ENCODE peak calls at places on chromosomes 2 and 18, in seven cellular contexts. P, E, B, Y, K, V and H are unnamed samples.

GRCh38 chr2:2847131-2847740 is 516.2 kb upstream of the MYT1L start:
- DNase-seq in Y (no peak), E (no peak), V (no peak), P (no peak), K (no peak), B (no peak), H (no peak)

GRCh38 chr18:23283933-23284430 is 148.7 kb downstream of the CABLES1 start:
- DNase-seq in B (peak), Y (peak), K (peak), E (peak), V (peak), P (peak), H (no peak)

GRCh38 chr2:120855855-120856405 is 120.3 kb downstream of the GLI2 start:
- DNase-seq in K (no peak), E (no peak), P (no peak), B (no peak), Y (no peak), V (no peak), H (no peak)

GRCh38 chr2:215447673-215448081 is 11.8 kb upstream of the FN1 start:
- DNase-seq in P (no peak), B (no peak), E (no peak), Y (no peak), V (no peak), K (peak), H (no peak)

GRCh38 chr2:51620830-51621229 is 588.9 kb upstream of the NRXN1 start:
- DNase-seq in E (peak), Y (no peak), K (peak), B (no peak), P (no peak), V (peak), H (no peak)

GRCh38 chr2:101047075-101047766 is 45.1 kb downstream of the RPL31 start:
- DNase-seq in E (no peak), P (no peak), K (peak), B (no peak), Y (no peak), V (no peak), H (no peak)

GRCh38 chr2:144560254-144560653 is 40.3 kb upstream of the ZEB2 start:
- DNase-seq in K (no peak), Y (no peak), B (no peak), P (no peak), V (no peak), E (no peak), H (no peak)

GRCh38 chr2:200377143-200377773 is 70.8 kb downstream of the SPATS2L start:
- DNase-seq in V (no peak), K (no peak), Y (no peak), P (no peak), E (no peak), B (no peak), H (no peak)

GRCh38 chr2:120734930-120735611 is 597 bp upstream of the GLI2 start:
- DNase-seq in P (peak), E (peak), V (no peak), Y (peak), K (no peak), B (peak), H (no peak)

GRCh38 chr2:217628061-217628460 is 374.7 kb downstream of the TNS1 start:
- DNase-seq in B (no peak), V (no peak), Y (no peak), P (no peak), K (no peak), E (no peak), H (no peak)

GRCh38 chr2:31693882-31694281 is 113.1 kb upstream of the SRD5A2 start:
- DNase-seq in B (no peak), V (peak), Y (no peak), P (no peak), E (no peak), K (no peak), H (no peak)

GRCh38 chr2:118738524-118739308 is 108.7 kb downstream of the EN1 start:
- DNase-seq in K (peak), P (peak), Y (no peak), E (peak), B (peak), V (peak), H (no peak)

GRCh38 chr2:20187331-20187730 is 37.6 kb downstream of the SDC1 start:
- DNase-seq in V (no peak), K (no peak), B (no peak), Y (no peak), P (no peak), E (no peak), H (no peak)

GRCh38 chr2:71901466-71901865 is 246.2 kb downstream of the CYP26B1 start:
- DNase-seq in Y (no peak), E (no peak), V (no peak), K (no peak), P (no peak), B (peak), H (no peak)

GRCh38 chr2:212737773-212738172 is 199.2 kb upstream of the ERBB4 start:
- DNase-seq in Y (no peak), E (no peak), V (no peak), B (no peak), P (no peak), K (no peak), H (no peak)

GRCh38 chr2:11505652-11506610 is 27.9 kb upstream of the GREB1 start:
- DNase-seq in Y (no peak), B (peak), P (no peak), K (no peak), E (no peak), V (no peak), H (no peak)

GRCh38 chr18:58788971-58789797 is 75.5 kb upstream of the ZNF532 start:
- DNase-seq in Y (no peak), E (peak), P (peak), B (peak), K (no peak), V (peak), H (no peak)

GRCh38 chr2:148660999-148661398 is 16.4 kb downstream of the EPC2 start:
- DNase-seq in B (peak), E (peak), V (no peak), Y (no peak), K (no peak), P (no peak), H (no peak)

GRCh38 chr2:94874277-94874997 is 3.2 kb downstream of the TEKT4 start:
- DNase-seq in B (no peak), Y (peak), P (peak), E (peak), V (peak), K (peak), H (peak)

GRCh38 chr2:144832048-144832447 is 312.1 kb upstream of the ZEB2 start:
- DNase-seq in Y (no peak), V (no peak), P (no peak), B (peak), K (no peak), E (no peak), H (no peak)

GRCh38 chr18:56255381-56255780 is 383.0 kb downstream of the TXNL1 start:
- DNase-seq in P (no peak), V (no peak), E (peak), K (no peak), B (no peak), Y (no peak), H (no peak)

GRCh38 chr18:56256659-56257058 is 381.7 kb downstream of the TXNL1 start:
- DNase-seq in V (no peak), P (no peak), B (no peak), Y (no peak), E (no peak), K (no peak), H (no peak)

GRCh38 chr18:56248613-56249235 is 389.7 kb downstream of the TXNL1 start:
- DNase-seq in V (no peak), Y (no peak), B (no peak), K (no peak), E (no peak), P (no peak), H (no peak)

GRCh38 chr18:56257215-56257614 is 381.2 kb downstream of the TXNL1 start:
- DNase-seq in B (peak), K (peak), V (no peak), P (no peak), Y (no peak), E (peak), H (no peak)

GRCh38 chr18:56252456-56252855 is 385.9 kb downstream of the TXNL1 start:
- DNase-seq in E (no peak), K (no peak), P (no peak), Y (no peak), V (no peak), B (no peak), H (no peak)
- H2BK120ac ChIP-seq in E (no peak), K (no peak), P (no peak), Y (no peak), V (no peak), B (no peak), H (no peak)

GRCh38 chr2:54512183-54512582 is 56.1 kb downstream of the SPTBN1 start:
- DNase-seq in E (no peak), V (no peak), B (no peak), Y (no peak), K (no peak), P (no peak), H (no peak)

GRCh38 chr2:54516842-54517241 is 60.7 kb downstream of the SPTBN1 start:
- DNase-seq in B (no peak), V (peak), P (peak), E (no peak), Y (no peak), K (no peak), H (no peak)

GRCh38 chr2:54513364-54513715 is 57.2 kb downstream of the SPTBN1 start:
- DNase-seq in E (no peak), Y (no peak), K (no peak), B (no peak), P (no peak), V (no peak), H (no peak)

GRCh38 chr2:54512663-54513363 is 56.7 kb downstream of the SPTBN1 start:
- DNase-seq in P (no peak), K (no peak), B (no peak), Y (no peak), V (no peak), E (no peak), H (no peak)

DNA sequence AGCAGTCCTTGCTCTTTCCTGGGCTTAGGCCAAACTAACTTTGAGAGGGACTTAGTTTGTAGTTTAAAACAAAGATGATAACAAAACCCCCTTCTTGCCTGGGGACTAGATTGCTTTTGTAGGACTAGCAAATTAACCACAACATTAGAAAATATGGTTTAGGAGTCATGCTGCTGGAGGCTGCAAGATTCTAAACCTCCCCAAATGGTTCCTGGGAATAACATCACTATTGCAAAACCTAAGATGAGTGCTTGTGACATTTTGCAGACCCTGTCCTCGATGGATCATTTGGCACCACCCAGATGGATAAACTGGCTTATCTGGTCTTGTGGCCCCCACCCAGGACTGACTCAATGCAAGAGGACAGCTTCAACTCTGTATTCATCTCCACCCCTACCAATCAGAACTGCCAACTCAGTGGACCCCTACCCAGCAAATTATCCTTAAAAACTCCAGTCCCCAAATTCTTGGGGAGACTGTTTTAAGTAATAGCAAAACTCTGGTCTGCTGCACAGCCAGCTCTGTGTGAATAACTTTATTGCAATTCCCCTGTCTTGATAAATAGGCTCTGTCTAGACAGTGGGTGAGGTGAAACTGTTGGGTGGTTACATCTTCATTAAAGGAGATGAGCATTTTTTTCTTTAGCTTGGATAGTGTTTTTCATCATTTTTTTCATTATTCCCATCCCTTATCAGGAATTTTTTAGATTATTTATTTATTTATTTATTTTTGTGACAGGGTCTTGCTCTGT is 58.9 kb downstream of the SPTBN1 start:
- DNase-seq in P (no peak), Y (no peak), B (no peak), E (no peak), K (no peak), V (no peak), H (no peak)
- H2BK120ac ChIP-seq in P (no peak), Y (no peak), B (no peak), E (no peak), K (no peak), V (no peak), H (no peak)

DNA sequence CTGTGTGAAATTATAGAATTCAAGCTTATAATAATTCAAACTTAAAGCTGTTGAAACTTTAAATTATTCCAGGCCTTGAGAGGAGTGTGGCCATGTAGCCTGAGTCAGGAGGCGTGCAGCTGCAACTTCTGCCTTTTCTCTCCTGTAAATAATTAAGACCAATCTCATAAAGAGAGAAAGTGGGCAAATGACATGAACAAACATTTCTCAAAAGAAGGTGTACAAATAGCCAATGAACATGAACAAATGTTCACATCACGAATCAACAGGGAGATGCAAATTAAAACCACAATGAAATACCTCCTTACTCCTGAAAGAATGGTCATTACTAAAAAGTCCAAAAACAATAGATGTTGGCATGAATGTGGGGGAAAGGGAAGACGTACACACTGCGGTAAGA is 149.1 kb upstream of the MYCN start:
- DNase-seq in Y (no peak), E (no peak), B (no peak), V (no peak), K (no peak), P (no peak), H (no peak)
- H2BK120ac ChIP-seq in Y (no peak), E (no peak), B (no peak), V (no peak), K (no peak), P (no peak), H (no peak)

GRCh38 chr2:236172866-236173733 is 4.9 kb upstream of the GBX2 start:
- DNase-seq in B (no peak), V (no peak), K (peak), Y (peak), P (no peak), E (no peak), H (peak)
- H2BK120ac ChIP-seq in B (no peak), V (no peak), K (no peak), Y (no peak), P (no peak), E (no peak), H (peak)

DNA sequence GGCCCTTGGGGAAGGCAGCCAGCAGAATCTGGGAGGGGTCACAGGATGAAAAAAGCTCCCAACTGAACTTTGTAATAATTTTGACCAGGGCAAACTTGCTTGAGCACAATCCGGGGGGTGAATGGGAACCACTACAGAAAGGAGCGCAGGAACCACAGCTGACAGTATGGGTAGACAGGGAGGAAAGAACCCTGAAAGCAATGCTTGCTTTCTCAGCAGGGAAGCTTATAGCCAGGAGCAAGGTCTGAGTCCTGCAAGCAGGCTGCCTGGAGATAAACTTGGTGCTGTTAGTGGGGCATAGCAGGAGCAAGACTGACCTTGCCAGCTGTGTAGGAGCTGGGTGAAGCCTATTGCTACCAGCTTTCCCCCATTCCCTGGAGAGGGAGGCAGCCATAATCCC is 195.2 kb downstream of the MTCL1 start:
- DNase-seq in K (no peak), P (no peak), E (no peak), Y (no peak), B (no peak), V (peak), H (no peak)
- H2BK120ac ChIP-seq in K (no peak), P (no peak), E (peak), Y (peak), B (no peak), V (no peak), H (no peak)

GRCh38 chr2:30332791-30333453 is 101.6 kb downstream of the LBH start:
- DNase-seq in P (no peak), Y (no peak), V (no peak), B (no peak), E (no peak), K (no peak), H (no peak)
- H2BK120ac ChIP-seq in P (no peak), Y (no peak), V (no peak), B (no peak), E (no peak), K (no peak), H (no peak)

DNA sequence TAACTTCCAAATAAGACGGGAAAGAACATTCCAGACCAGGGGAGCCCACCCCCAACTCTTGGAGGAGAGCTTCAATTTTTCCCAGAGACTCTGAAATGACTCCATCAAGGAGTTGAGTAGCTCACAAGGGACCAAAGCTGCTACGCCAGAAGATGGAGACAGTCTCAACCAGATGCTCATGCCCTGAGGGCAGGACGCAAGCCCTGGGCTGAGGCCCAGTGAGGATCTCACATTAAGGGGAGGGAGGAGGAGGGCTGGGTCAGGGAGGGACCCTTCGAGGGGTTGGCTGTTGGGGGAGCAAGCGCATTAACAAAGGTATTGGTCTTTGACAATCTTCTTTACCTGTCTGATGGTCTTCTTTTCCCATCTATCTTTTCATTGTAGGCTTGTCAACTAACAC is 141.3 kb upstream of the SLC1A4 start:
- DNase-seq in B (no peak), E (no peak), V (peak), Y (no peak), K (no peak), P (peak), H (no peak)
- H2BK120ac ChIP-seq in B (no peak), E (no peak), V (no peak), Y (no peak), K (no peak), P (no peak), H (no peak)